ENCODE peak calls at places on chromosomes 7 and 10, in eight cellular contexts. Q, T, X, E, J, N, R and W are unnamed samples.

GRCh38 chr7:65438593-65438992 is 64.9 kb downstream of the ZNF92 start:
- DNase-seq in E (no peak), N (no peak), T (no peak), J (peak), X (no peak), Q (no peak), R (no peak), W (no peak)

GRCh38 chr10:91198781-91199180 is 21.7 kb upstream of the PCGF5 start:
- DNase-seq in Q (no peak), E (no peak), N (no peak), T (no peak), X (no peak), J (peak), R (no peak), W (no peak)

GRCh38 chr10:21602313-21602712 is 68.3 kb downstream of the MLLT10 start:
- DNase-seq in T (no peak), Q (no peak), E (no peak), N (no peak), R (no peak), J (no peak), X (no peak), W (no peak)

GRCh38 chr7:117068511-117069155 is 115.3 kb downstream of the ST7 start:
- DNase-seq in Q (no peak), R (no peak), X (peak), T (no peak), N (no peak), E (no peak), J (no peak), W (no peak)

GRCh38 chr7:25557379-25557916 is 329.2 kb upstream of the NPVF start:
- DNase-seq in R (no peak), E (no peak), Q (no peak), J (no peak), X (no peak), T (no peak), N (no peak), W (no peak)

GRCh38 chr10:32004161-32004591 is 52.0 kb downstream of the KIF5B start:
- DNase-seq in E (no peak), X (peak), Q (peak), R (no peak), N (no peak), J (no peak), T (no peak), W (no peak)

GRCh38 chr7:97064972-97065587 is 40.4 kb upstream of the DLX5 start:
- DNase-seq in R (peak), J (no peak), Q (peak), E (peak), N (no peak), T (no peak), X (peak), W (peak)

GRCh38 chr7:7405461-7405860 is 130.2 kb downstream of the COL28A1 start:
- DNase-seq in Q (no peak), T (no peak), J (no peak), R (no peak), E (no peak), X (no peak), N (no peak), W (no peak)

GRCh38 chr7:24836084-24836483 is 78.8 kb upstream of the GSDME start:
- DNase-seq in Q (no peak), N (no peak), J (no peak), E (no peak), T (no peak), R (no peak), X (no peak), W (no peak)

GRCh38 chr7:19090526-19090925 is 26.9 kb downstream of the TWIST1 start:
- DNase-seq in X (no peak), E (no peak), R (no peak), N (no peak), Q (no peak), J (no peak), T (no peak), W (no peak)

GRCh38 chr7:45703373-45703821 is 129.2 kb downstream of the ADCY1 start:
- DNase-seq in T (peak), E (no peak), N (no peak), X (no peak), J (peak), R (no peak), Q (peak), W (no peak)

GRCh38 chr7:103637080-103637479 is 191.1 kb upstream of the SLC26A5 start:
- DNase-seq in T (no peak), N (no peak), X (no peak), E (no peak), R (no peak), Q (no peak), J (no peak), W (no peak)

GRCh38 chr7:120079704-120080103 is 193.3 kb upstream of the KCND2 start:
- DNase-seq in R (no peak), E (no peak), T (no peak), J (no peak), Q (no peak), X (no peak), N (no peak), W (no peak)

GRCh38 chr10:33772370-33773331 is 438.2 kb upstream of the NRP1 start:
- DNase-seq in J (peak), R (no peak), N (no peak), E (no peak), X (peak), Q (peak), T (no peak), W (no peak)

GRCh38 chr10:13717936-13718772 is 131.4 kb downstream of the PRPF18 start:
- DNase-seq in R (no peak), X (peak), T (peak), E (no peak), N (no peak), J (peak), Q (peak), W (peak)
- TF ChIP-seq POLR2A in R (no peak), X (no peak), T (no peak), E (no peak), N (no peak), J (peak), Q (no peak), W (no peak)

GRCh38 chr10:97459933-97460332 is 14.0 kb downstream of the ZDHHC16 start:
- DNase-seq in N (no peak), X (no peak), R (no peak), J (no peak), E (no peak), T (no peak), Q (no peak), W (no peak)

GRCh38 chr10:97456686-97457065 is 10.7 kb downstream of the ZDHHC16 start:
- DNase-seq in T (no peak), E (no peak), R (no peak), N (no peak), Q (no peak), J (no peak), X (no peak), W (no peak)

GRCh38 chr10:97456034-97456685 is 10.2 kb downstream of the ZDHHC16 start:
- DNase-seq in Q (no peak), N (no peak), R (no peak), E (no peak), X (no peak), T (no peak), J (no peak), W (no peak)

GRCh38 chr10:97462309-97462708 is 16.3 kb downstream of the ZDHHC16 start:
- DNase-seq in T (no peak), X (no peak), Q (no peak), J (no peak), N (no peak), R (no peak), E (no peak), W (no peak)

GRCh38 chr10:97459111-97459510 is 13.1 kb downstream of the ZDHHC16 start:
- DNase-seq in E (no peak), J (no peak), R (no peak), X (no peak), Q (no peak), T (no peak), N (no peak), W (no peak)
- TF ChIP-seq POLR2A in E (no peak), J (no peak), R (no peak), X (no peak), Q (no peak), T (no peak), N (no peak), W (no peak)

DNA sequence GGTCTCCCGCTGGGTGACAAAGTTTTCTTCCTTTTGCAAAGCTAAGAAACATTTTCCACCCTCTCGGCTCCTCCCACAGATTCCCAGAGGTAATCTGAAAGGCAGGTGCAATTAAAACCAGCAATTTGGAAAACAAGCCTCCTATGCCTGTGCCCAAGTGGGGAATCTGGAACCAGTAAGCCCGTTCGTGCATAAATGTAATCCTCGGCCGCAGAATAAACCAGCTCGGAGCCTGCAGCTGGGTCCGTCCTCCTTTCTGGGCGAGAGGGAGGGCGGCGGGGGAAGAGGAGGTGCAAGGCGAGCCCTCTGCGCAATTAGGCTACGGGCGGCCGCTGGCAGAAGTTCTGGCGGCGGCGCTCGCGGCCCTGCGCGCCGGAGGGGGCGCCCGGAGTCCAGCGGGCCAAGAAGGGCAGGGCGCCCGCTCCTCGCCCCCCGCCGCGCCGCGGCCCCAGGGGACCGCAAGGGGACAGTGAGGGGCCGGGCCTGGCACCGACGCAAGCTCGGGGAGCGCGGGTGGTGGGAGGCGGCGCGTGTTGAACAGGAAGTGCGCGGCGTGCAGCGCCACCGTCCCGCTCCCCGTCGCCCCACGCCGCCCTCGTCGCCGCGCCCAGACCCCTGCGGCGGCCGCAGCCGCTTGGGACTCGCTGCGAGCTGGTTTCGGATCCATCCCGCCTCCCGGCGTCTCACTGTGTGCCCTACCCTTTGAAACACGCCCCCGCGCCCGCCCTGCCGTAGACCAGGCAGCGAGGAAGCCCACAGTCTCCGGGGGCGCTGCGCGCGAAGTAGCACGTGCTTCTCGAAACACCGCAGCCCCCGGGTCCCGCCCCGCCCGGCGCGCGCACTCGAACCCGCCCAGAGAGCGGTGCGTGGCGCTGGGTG is at the start of gene PRKAG2:
- DNase-seq in R (peak), X (peak), E (peak), N (peak), Q (peak), J (peak), T (peak), W (peak)
- TF ChIP-seq POLR2A in R (no peak), X (peak), E (no peak), N (no peak), Q (no peak), J (peak), T (no peak), W (peak)

GRCh38 chr7:114953724-114954123 is 31.8 kb downstream of the MDFIC start:
- DNase-seq in E (no peak), T (no peak), R (no peak), N (no peak), X (no peak), Q (no peak), J (no peak), W (no peak)
- TF ChIP-seq POLR2A in E (no peak), T (no peak), R (no peak), N (no peak), X (no peak), Q (no peak), J (no peak), W (no peak)

GRCh38 chr10:77859865-77860282 is 66.7 kb downstream of the DLG5 start:
- DNase-seq in E (no peak), J (no peak), Q (no peak), N (no peak), R (no peak), X (no peak), T (no peak), W (no peak)

GRCh38 chr10:77856566-77856965 is 70.0 kb downstream of the DLG5 start:
- DNase-seq in X (no peak), Q (no peak), T (no peak), N (no peak), J (no peak), R (no peak), E (no peak), W (no peak)

GRCh38 chr10:77855404-77856155 is 71.0 kb downstream of the DLG5 start:
- DNase-seq in J (no peak), X (no peak), T (no peak), N (no peak), Q (no peak), E (no peak), R (no peak), W (no peak)

GRCh38 chr10:77859200-77859864 is 67.2 kb downstream of the DLG5 start:
- DNase-seq in E (no peak), Q (no peak), R (no peak), J (no peak), X (no peak), N (no peak), T (no peak), W (no peak)

DNA sequence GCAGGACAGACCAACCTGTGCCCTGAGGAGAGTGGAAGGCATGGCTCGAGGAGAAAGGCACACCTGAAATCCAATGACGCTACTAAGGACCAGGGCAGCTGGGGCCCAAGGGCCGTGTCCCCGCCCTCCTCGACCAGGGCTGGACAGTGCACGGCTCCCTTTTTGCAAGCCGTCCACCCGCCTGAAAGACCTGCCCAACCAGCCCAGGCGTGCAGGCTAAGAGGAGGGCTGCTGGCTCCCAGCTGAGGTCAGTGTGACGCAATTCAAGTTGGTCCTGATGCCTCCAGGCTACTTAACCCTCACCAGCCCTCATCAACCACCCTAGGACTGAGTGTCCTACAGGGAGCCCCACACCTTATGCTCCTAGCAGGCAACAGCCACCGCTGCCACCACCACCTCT is 69.3 kb downstream of the DLG5 start:
- DNase-seq in R (no peak), X (no peak), T (no peak), J (no peak), N (no peak), Q (no peak), E (no peak), W (no peak)
- TF ChIP-seq POLR2A in R (no peak), X (no peak), T (no peak), J (no peak), N (no peak), Q (no peak), E (no peak), W (no peak)

DNA sequence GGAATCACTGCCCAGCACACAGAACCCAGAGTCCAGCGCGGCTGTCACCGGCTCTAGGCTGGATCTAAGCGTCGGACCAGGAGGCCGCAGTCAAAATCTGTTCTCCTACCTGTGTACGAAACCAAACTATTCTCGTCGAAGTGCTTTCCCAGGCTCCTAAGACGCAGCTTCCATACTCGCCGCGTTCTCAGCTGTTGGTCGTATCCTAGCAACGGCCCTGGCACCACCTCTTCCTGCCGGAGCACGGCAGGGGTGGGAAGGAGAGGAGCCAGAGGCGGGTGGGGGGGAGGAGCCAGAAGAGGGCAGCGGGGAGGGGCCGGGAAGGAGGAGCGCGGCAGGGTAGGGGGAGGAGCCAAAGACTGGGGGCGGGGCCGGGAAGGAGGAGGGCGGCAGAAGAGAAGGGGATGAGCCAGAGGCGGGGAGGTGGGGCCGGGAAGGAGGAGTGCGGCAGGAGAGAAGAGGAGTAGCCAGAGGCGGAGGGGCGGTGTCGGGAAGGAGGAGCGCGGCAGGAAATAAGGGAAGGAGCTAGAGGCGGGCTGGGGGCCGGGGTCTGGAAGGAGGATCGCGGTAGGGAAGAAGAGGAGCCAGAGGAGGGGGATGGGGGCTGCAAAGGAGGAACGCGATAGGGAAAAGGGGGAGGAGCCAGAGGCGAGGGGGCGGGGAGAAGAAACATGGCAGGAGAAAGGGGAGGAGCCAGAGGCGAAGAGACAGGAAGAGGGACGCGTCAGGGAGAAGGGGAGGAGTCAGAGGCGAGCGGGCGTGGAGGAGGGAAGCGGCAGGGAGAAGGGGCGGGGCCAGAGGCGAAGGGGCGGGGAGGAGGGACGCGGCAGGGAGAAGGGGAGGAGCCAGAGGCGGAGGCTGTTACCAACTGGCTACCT is at the start of gene IQUB:
- DNase-seq in T (peak), N (peak), J (peak), E (peak), X (peak), R (peak), Q (peak), W (peak)
- TF ChIP-seq POLR2A in T (no peak), N (no peak), J (peak), E (no peak), X (peak), R (peak), Q (no peak), W (peak)

GRCh38 chr10:119872860-119873671 is 423 bp upstream of the MCMBP start:
- DNase-seq in R (peak), Q (peak), T (peak), N (peak), E (peak), J (peak), X (peak), W (peak)
- TF ChIP-seq POLR2A in R (peak), Q (no peak), T (no peak), N (no peak), E (peak), J (peak), X (no peak), W (peak)

GRCh38 chr10:16425449-16425848 is 11.4 kb upstream of the PTER start:
- DNase-seq in T (no peak), E (no peak), J (no peak), Q (no peak), X (no peak), N (no peak), R (no peak), W (no peak)
- TF ChIP-seq POLR2A in T (no peak), E (no peak), J (no peak), Q (no peak), X (no peak), N (no peak), R (no peak), W (no peak)

GRCh38 chr7:2558620-2559282 is at the start of gene IQCE:
- DNase-seq in R (peak), J (peak), Q (peak), N (no peak), E (peak), X (peak), T (peak), W (peak)
- TF ChIP-seq POLR2A in R (no peak), J (peak), Q (no peak), N (no peak), E (no peak), X (no peak), T (no peak), W (peak)